ENCODE peak calls at places on chromosomes 3 and 15, in six cellular contexts. Z, X, H, O, G and B are unnamed samples.

GRCh38 chr3:126654571-126655393 is at the start of gene TXNRD3:
- DNase-seq in Z (peak), X (peak), H (peak), O (peak), G (peak), B (peak)

GRCh38 chr3:73796382-73796781 is 171.6 kb upstream of the PDZRN3 start:
- DNase-seq in Z (no peak), X (no peak), H (no peak), O (no peak), G (no peak), B (no peak)

GRCh38 chr3:25291524-25291923 is 136.5 kb upstream of the RARB start:
- DNase-seq in Z (no peak), X (no peak), H (peak), O (no peak), G (peak), B (no peak)

GRCh38 chr15:100277087-100277855 is 64.5 kb downstream of the ADAMTS17 start:
- DNase-seq in Z (no peak), X (no peak), H (no peak), O (no peak), G (no peak), B (no peak)

GRCh38 chr3:31106204-31106603 is 211.7 kb upstream of the GADL1 start:
- DNase-seq in Z (no peak), X (no peak), H (no peak), O (peak), G (peak), B (peak)

GRCh38 chr3:106215047-106215446 is 346.2 kb upstream of the CBLB start:
- DNase-seq in Z (no peak), X (no peak), H (no peak), O (peak), G (no peak), B (peak)

GRCh38 chr3:64318670-64319271 is 93.5 kb upstream of the PRICKLE2 start:
- DNase-seq in Z (no peak), X (peak), H (no peak), O (no peak), G (no peak), B (no peak)

GRCh38 chr3:142999881-143000280 is 1.5 kb upstream of the U2SURP start:
- DNase-seq in Z (no peak), X (no peak), H (no peak), O (peak), G (no peak), B (no peak)

GRCh38 chr3:128320551-128321340 is 145.9 kb downstream of the DNAJB8 start:
- DNase-seq in Z (no peak), X (peak), H (no peak), O (no peak), G (no peak), B (no peak)

GRCh38 chr15:69585937-69586336 is 133.3 kb downstream of the RPLP1 start:
- DNase-seq in Z (no peak), X (no peak), H (no peak), O (no peak), G (no peak), B (no peak)

GRCh38 chr3:45567730-45568172 is 26.8 kb upstream of the LIMD1 start:
- DNase-seq in Z (no peak), X (no peak), H (no peak), O (no peak), G (no peak), B (peak)

GRCh38 chr3:37606472-37606871 is 255.2 kb upstream of the CTDSPL start:
- DNase-seq in Z (no peak), X (no peak), H (no peak), O (no peak), G (no peak), B (no peak)

GRCh38 chr3:17473761-17474160 is 268.7 kb downstream of the TBC1D5 start:
- DNase-seq in Z (no peak), X (no peak), H (no peak), O (peak), G (peak), B (peak)

GRCh38 chr3:108289159-108289558 is 7.2 kb upstream of the HHLA2 start:
- DNase-seq in Z (no peak), X (no peak), H (no peak), O (no peak), G (no peak), B (no peak)

GRCh38 chr3:15791525-15791924 is 6.3 kb downstream of the ANKRD28 start:
- DNase-seq in Z (no peak), X (no peak), H (no peak), O (no peak), G (no peak), B (no peak)

GRCh38 chr3:59426851-59427565 is 377.2 kb upstream of the CFAP20DC start:
- DNase-seq in Z (no peak), X (no peak), H (no peak), O (peak), G (peak), B (peak)

GRCh38 chr15:66644815-66645345 is 57.2 kb upstream of the SMAD6 start:
- DNase-seq in Z (no peak), X (no peak), H (no peak), O (peak), G (no peak), B (peak)

GRCh38 chr3:107987036-107987557 is 103.7 kb downstream of the CD47 start:
- DNase-seq in Z (no peak), X (no peak), H (no peak), O (peak), G (peak), B (peak)

GRCh38 chr3:183533410-183534132 is 21.9 kb downstream of the KLHL6 start:
- DNase-seq in Z (no peak), X (peak), H (no peak), O (peak), G (peak), B (no peak)

GRCh38 chr3:183536238-183536880 is 19.1 kb downstream of the KLHL6 start:
- DNase-seq in Z (no peak), X (no peak), H (no peak), O (no peak), G (peak), B (no peak)

GRCh38 chr3:183532620-183533409 is 22.7 kb downstream of the KLHL6 start:
- DNase-seq in Z (no peak), X (no peak), H (no peak), O (no peak), G (peak), B (no peak)

GRCh38 chr3:183537295-183537730 is 18.2 kb downstream of the KLHL6 start:
- DNase-seq in Z (no peak), X (no peak), H (no peak), O (peak), G (peak), B (peak)

GRCh38 chr3:183534249-183534648 is 21.3 kb downstream of the KLHL6 start:
- DNase-seq in Z (no peak), X (no peak), H (no peak), O (peak), G (peak), B (peak)
- H4K91ac ChIP-seq in Z (no peak), X (no peak), H (no peak), O (no peak), G (no peak), B (no peak)

DNA sequence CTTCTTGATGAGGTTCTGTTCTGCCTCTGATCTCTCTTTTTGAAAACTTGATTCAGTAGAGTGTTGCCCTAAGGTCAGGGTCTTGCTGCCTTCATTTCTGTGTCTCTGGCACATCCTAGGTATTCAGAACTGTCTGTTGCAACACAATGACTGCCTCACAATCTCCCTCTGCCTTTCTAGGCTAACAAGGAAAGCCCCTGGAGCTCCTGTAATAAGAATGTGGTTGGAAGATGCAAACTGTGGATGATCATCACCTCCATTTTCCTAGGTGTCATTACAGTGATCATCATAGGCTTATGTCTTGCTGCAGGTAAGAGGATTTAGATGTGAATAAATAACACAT is 7.0 kb downstream of the C3orf52 start:
- DNase-seq in Z (no peak), X (no peak), H (no peak), O (no peak), G (peak), B (peak)
- H4K91ac ChIP-seq in Z (no peak), X (no peak), H (no peak), O (no peak), G (no peak), B (no peak)

DNA sequence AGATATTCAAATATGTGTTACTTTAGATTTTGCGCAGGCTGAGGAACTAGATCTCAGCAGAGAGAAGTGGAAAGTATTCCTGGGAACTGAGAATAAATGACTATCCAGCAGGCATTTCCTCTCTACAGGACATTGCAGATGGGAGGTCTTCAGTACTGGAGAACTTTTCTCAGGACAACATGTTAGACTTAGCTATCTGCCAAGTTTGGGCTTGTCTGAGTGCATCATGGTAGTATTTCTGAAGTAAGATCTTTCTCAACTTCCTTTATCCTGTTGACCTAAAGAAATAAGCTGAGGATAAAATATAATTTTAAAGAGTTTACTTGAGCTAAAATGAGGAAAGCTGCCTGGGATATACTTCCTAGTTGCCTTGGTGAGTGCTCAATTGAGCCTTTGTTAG is 167.9 kb upstream of the BCHE start:
- DNase-seq in Z (no peak), X (no peak), H (no peak), O (no peak), G (no peak), B (no peak)
- H4K91ac ChIP-seq in Z (no peak), X (no peak), H (no peak), O (no peak), G (no peak), B (no peak)

GRCh38 chr3:171072432-171072831 is 45.9 kb upstream of the SLC2A2 start:
- DNase-seq in Z (no peak), X (no peak), H (no peak), O (no peak), G (no peak), B (no peak)
- H4K91ac ChIP-seq in Z (no peak), X (no peak), H (no peak), O (no peak), G (no peak), B (no peak)